ENCODE peak calls at places on chromosomes 1 and 21, in four cellular contexts. Z is foreskin fibroblast, R is BJ, E is adrenal gland. H is an unnamed sample.
A peak's percentile ranks its signal among the peaks of the same experiment; 100 is the strongest.

GRCh38 chr1:177629526-177629925 is 340.3 kb downstream of the SEC16B start:
- DNase-seq in Z (no peak), R (no peak), E (no peak), H (no peak)

GRCh38 chr1:151619489-151620093 is 7.7 kb downstream of the SNX27 start:
- DNase-seq in Z (peak; percentile 44), R (no peak), E (no peak), H (no peak)

GRCh38 chr1:171699526-171699925 is 42.3 kb downstream of the VAMP4 start:
- DNase-seq in Z (no peak), R (no peak), E (no peak), H (no peak)

GRCh38 chr1:163013826-163014600 is 55.1 kb upstream of the RGS4 start:
- DNase-seq in Z (no peak), R (no peak), E (no peak), H (no peak)

GRCh38 chr1:9703165-9703509 is 51.6 kb downstream of the PIK3CD start:
- DNase-seq in Z (no peak), R (no peak), E (no peak), H (no peak)

GRCh38 chr1:199098468-199098867 is 459.6 kb downstream of the PTPRC start:
- DNase-seq in Z (no peak), R (no peak), E (no peak), H (no peak)

GRCh38 chr21:42321845-42322244 is 6.6 kb upstream of the TFF3 start:
- DNase-seq in Z (no peak), R (no peak), E (no peak), H (no peak)

GRCh38 chr1:26529655-26530539 is at the start of gene RPS6KA1:
- DNase-seq in Z (peak; percentile 24), R (no peak), E (no peak), H (peak; percentile 82)

GRCh38 chr21:38333290-38334272 is 76.8 kb downstream of the KCNJ15 start:
- DNase-seq in Z (no peak), R (no peak), E (no peak), H (no peak)

GRCh38 chr1:222904451-222904850 is 89.6 kb downstream of the DISP1 start:
- DNase-seq in Z (no peak), R (no peak), E (no peak), H (no peak)

GRCh38 chr1:4509206-4509605 is 145.2 kb upstream of the AJAP1 start:
- DNase-seq in Z (no peak), R (no peak), E (no peak), H (no peak)

GRCh38 chr1:161956097-161956496 is 67.6 kb downstream of the OLFML2B start:
- DNase-seq in Z (peak; percentile 95), R (peak; percentile 92), E (no peak), H (no peak)

GRCh38 chr1:28449904-28450303 is 55.9 kb upstream of the RCC1 start:
- DNase-seq in Z (no peak), R (no peak), E (no peak), H (no peak)

GRCh38 chr1:187551061-187551460 is 722.3 kb downstream of the PLA2G4A start:
- DNase-seq in Z (no peak), R (no peak), E (no peak), H (no peak)

GRCh38 chr1:68294354-68295066 is 62.2 kb upstream of the WLS start:
- DNase-seq in Z (no peak), R (no peak), E (no peak), H (no peak)
- H3K4me3 ChIP-seq in Z (no peak overlapping the region), R (no peak overlapping the region), E (no peak overlapping the region), H (no peak overlapping the region)

GRCh38 chr21:27570306-27570868 is 603.5 kb upstream of the ADAMTS5 start:
- DNase-seq in Z (peak; percentile 95), R (peak; percentile 76), E (peak; percentile 33), H (peak; percentile 10)
- H3K4me3 ChIP-seq in Z (no peak overlapping the region), R (no peak overlapping the region), E (no peak overlapping the region), H (no peak overlapping the region)

DNA sequence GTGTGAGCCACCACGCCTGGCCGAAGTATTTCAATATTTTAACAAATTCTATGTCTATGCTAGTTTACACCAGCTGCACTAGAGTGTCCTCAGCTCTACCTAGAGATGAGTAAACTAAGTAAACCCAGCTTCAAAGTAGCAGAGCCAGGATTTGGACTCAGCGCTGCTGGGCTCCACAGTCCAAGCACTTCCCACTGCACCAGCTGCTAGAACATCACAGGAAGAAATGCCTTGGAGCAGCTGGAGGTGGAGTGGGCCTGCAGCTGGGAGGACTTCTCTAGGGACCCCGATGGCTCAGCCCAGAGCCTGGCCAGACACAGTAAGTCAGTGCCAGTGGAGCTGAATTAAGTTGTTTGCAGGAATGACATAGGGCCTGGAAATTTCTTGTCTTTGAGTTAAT is 10.2 kb upstream of the SMIM12 start:
- DNase-seq in Z (no peak), R (no peak), E (no peak), H (no peak)
- H3K4me3 ChIP-seq in Z (no peak overlapping the region), R (no peak overlapping the region), E (no peak overlapping the region), H (no peak overlapping the region)

GRCh38 chr1:157042852-157043251 is 2.7 kb downstream of the ARHGEF11 start:
- DNase-seq in Z (no peak), R (no peak), E (no peak), H (no peak)
- H3K4me3 ChIP-seq in Z (peak overlapping the region; percentile 74), R (no peak overlapping the region), E (peak overlapping the region; percentile 92), H (no peak overlapping the region)

H was measured in mucosa of descending colon.